ENCODE peak calls at places on chromosomes 7 and 10, in nine cellular contexts. One of them, this sample, is unnamed.

GRCh38 chr10:130439796-130440195 is 303.6 kb downstream of the GLRX3 start:
- DNase-seq in H1: peak; percentile 33
- DNase-seq in GM12878: no peak
- DNase-seq in HCT116: no peak
- DNase-seq in A549: no peak
- DNase-seq in NB4: no peak
- DNase-seq in WTC11: no peak
- DNase-seq in HepG2: no peak
- DNase-seq in K562: no peak
- DNase-seq in this sample: no peak

GRCh38 chr7:140640727-140641531 is at the start of gene DENND2A:
- DNase-seq in WTC11: peak; percentile 80
- DNase-seq in GM12878: no peak
- DNase-seq in A549: no peak
- DNase-seq in HepG2: no peak
- DNase-seq in K562: peak; percentile 56
- DNase-seq in H1: peak; percentile 86
- DNase-seq in NB4: peak; percentile 41
- DNase-seq in HCT116: no peak
- DNase-seq in this sample: peak; percentile 20

GRCh38 chr7:102063736-102064135 is 222.9 kb upstream of the SH2B2 start:
- DNase-seq in HepG2: no peak
- DNase-seq in H1: peak; percentile 76
- DNase-seq in A549: peak; percentile 86
- DNase-seq in WTC11: peak; percentile 76
- DNase-seq in NB4: no peak
- DNase-seq in HCT116: peak; percentile 80
- DNase-seq in GM12878: no peak
- DNase-seq in K562: peak; percentile 72
- DNase-seq in this sample: no peak

GRCh38 chr10:103676851-103677417 is 178.4 kb downstream of the SH3PXD2A start:
- DNase-seq in A549: no peak
- DNase-seq in HepG2: no peak
- DNase-seq in HCT116: no peak
- DNase-seq in K562: no peak
- DNase-seq in H1: no peak
- DNase-seq in GM12878: no peak
- DNase-seq in NB4: no peak
- DNase-seq in WTC11: no peak
- DNase-seq in this sample: no peak

GRCh38 chr7:150784954-150785353 is 15.2 kb downstream of the TMEM176B start:
- DNase-seq in WTC11: no peak
- DNase-seq in K562: peak; percentile 3
- DNase-seq in GM12878: no peak
- DNase-seq in A549: no peak
- DNase-seq in HCT116: no peak
- DNase-seq in NB4: no peak
- DNase-seq in HepG2: no peak
- DNase-seq in H1: no peak
- DNase-seq in this sample: no peak

GRCh38 chr7:156497776-156498509 is 142.6 kb upstream of the RNF32 start:
- DNase-seq in NB4: no peak
- DNase-seq in A549: no peak
- DNase-seq in HCT116: no peak
- DNase-seq in WTC11: no peak
- DNase-seq in K562: no peak
- DNase-seq in H1: no peak
- DNase-seq in GM12878: no peak
- DNase-seq in HepG2: no peak
- DNase-seq in this sample: no peak

GRCh38 chr7:130409067-130409721 is 28.9 kb downstream of the CPA1 start:
- DNase-seq in HCT116: no peak
- DNase-seq in HepG2: no peak
- DNase-seq in H1: no peak
- DNase-seq in WTC11: no peak
- DNase-seq in A549: no peak
- DNase-seq in NB4: no peak
- DNase-seq in K562: no peak
- DNase-seq in GM12878: no peak
- DNase-seq in this sample: peak; percentile 29

GRCh38 chr7:123727071-123727837 is 21.5 kb downstream of the WASL start:
- DNase-seq in K562: no peak
- DNase-seq in HCT116: no peak
- DNase-seq in WTC11: no peak
- DNase-seq in A549: peak; percentile 57
- DNase-seq in GM12878: no peak
- DNase-seq in NB4: peak; percentile 49
- DNase-seq in H1: no peak
- DNase-seq in HepG2: peak; percentile 53
- DNase-seq in this sample: peak; percentile 79

GRCh38 chr7:30237271-30237695 is 47.1 kb upstream of the ZNRF2 start:
- DNase-seq in HepG2: no peak
- DNase-seq in HCT116: no peak
- DNase-seq in GM12878: no peak
- DNase-seq in NB4: no peak
- DNase-seq in H1: no peak
- DNase-seq in WTC11: no peak
- DNase-seq in A549: no peak
- DNase-seq in K562: no peak
- DNase-seq in this sample: no peak

GRCh38 chr10:118874171-118874570 is 119.4 kb upstream of the CACUL1 start:
- DNase-seq in HepG2: no peak
- DNase-seq in GM12878: no peak
- DNase-seq in A549: no peak
- DNase-seq in NB4: no peak
- DNase-seq in K562: no peak
- DNase-seq in WTC11: no peak
- DNase-seq in H1: no peak
- DNase-seq in HCT116: no peak
- DNase-seq in this sample: no peak

GRCh38 chr10:37067576-37067975 is 57.8 kb upstream of the ANKRD30A start:
- DNase-seq in HCT116: no peak
- DNase-seq in HepG2: no peak
- DNase-seq in K562: no peak
- DNase-seq in NB4: peak; percentile 50
- DNase-seq in GM12878: no peak
- DNase-seq in WTC11: no peak
- DNase-seq in A549: peak; percentile 25
- DNase-seq in H1: no peak
- DNase-seq in this sample: no peak

GRCh38 chr7:19621740-19622139 is 87.1 kb downstream of the POLR1F start:
- DNase-seq in K562: no peak
- DNase-seq in A549: no peak
- DNase-seq in GM12878: no peak
- DNase-seq in H1: no peak
- DNase-seq in NB4: no peak
- DNase-seq in HepG2: no peak
- DNase-seq in WTC11: no peak
- DNase-seq in HCT116: peak; percentile 24
- DNase-seq in this sample: no peak

GRCh38 chr10:51804861-51805260 is 105.5 kb upstream of the CSTF2T start:
- DNase-seq in HCT116: no peak
- DNase-seq in WTC11: no peak
- DNase-seq in NB4: no peak
- DNase-seq in K562: no peak
- DNase-seq in HepG2: no peak
- DNase-seq in H1: no peak
- DNase-seq in A549: no peak
- DNase-seq in GM12878: no peak
- DNase-seq in this sample: peak; percentile 6

GRCh38 chr7:80334185-80334584 is 177.7 kb downstream of the GNAT3 start:
- DNase-seq in GM12878: no peak
- DNase-seq in NB4: no peak
- DNase-seq in H1: no peak
- DNase-seq in K562: no peak
- DNase-seq in HepG2: no peak
- DNase-seq in A549: no peak
- DNase-seq in WTC11: no peak
- DNase-seq in HCT116: no peak
- DNase-seq in this sample: no peak

GRCh38 chr7:114047889-114048288 is 129.1 kb upstream of the PPP1R3A start:
- DNase-seq in HCT116: no peak
- DNase-seq in NB4: peak; percentile 38
- DNase-seq in HepG2: no peak
- DNase-seq in A549: no peak
- DNase-seq in WTC11: no peak
- DNase-seq in GM12878: no peak
- DNase-seq in K562: no peak
- DNase-seq in H1: no peak
- DNase-seq in this sample: no peak

GRCh38 chr10:69130251-69130650 is 6.3 kb downstream of the VPS26A start:
- DNase-seq in A549: no peak
- DNase-seq in HCT116: no peak
- DNase-seq in GM12878: no peak
- DNase-seq in WTC11: no peak
- DNase-seq in H1: no peak
- DNase-seq in K562: no peak
- DNase-seq in NB4: no peak
- DNase-seq in HepG2: no peak
- DNase-seq in this sample: no peak
- TF ChIP-seq MAX in A549: no peak
- TF ChIP-seq MAX in HCT116: no peak
- TF ChIP-seq MAX in GM12878: no peak
- TF ChIP-seq MAX in WTC11: no peak
- TF ChIP-seq MAX in H1: no peak
- TF ChIP-seq MAX in K562: no peak
- TF ChIP-seq MAX in NB4: no peak
- TF ChIP-seq MAX in HepG2: no peak
- TF ChIP-seq MAX in this sample: no peak

DNA sequence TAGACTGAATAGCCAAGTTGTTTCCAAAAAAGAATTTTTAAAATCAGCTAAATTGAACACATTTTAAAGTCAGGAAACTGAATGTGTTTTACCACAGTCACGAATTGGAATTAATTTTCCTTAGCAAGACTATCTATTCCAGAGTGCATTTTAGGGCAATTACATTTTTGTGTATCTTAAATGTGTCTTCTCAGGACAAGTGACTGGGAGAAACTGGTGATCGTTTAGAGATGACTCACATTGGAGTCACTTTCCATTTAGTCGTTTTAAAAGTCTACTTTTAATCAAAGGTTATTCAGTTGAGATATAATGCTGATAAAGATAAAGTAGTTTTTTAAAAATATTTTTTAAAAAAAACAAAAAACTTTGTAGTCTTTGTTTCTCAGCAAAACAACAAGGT is 191.7 kb upstream of the SLC26A5 start:
- DNase-seq in A549: no peak
- DNase-seq in WTC11: no peak
- DNase-seq in H1: no peak
- DNase-seq in NB4: no peak
- DNase-seq in HCT116: no peak
- DNase-seq in GM12878: no peak
- DNase-seq in HepG2: no peak
- DNase-seq in K562: no peak
- DNase-seq in this sample: peak; percentile 23
- TF ChIP-seq MAX in A549: no peak
- TF ChIP-seq MAX in WTC11: no peak
- TF ChIP-seq MAX in H1: no peak
- TF ChIP-seq MAX in NB4: no peak
- TF ChIP-seq MAX in HCT116: no peak
- TF ChIP-seq MAX in GM12878: no peak
- TF ChIP-seq MAX in HepG2: no peak
- TF ChIP-seq MAX in K562: no peak
- TF ChIP-seq MAX in this sample: no peak

GRCh38 chr10:97149065-97149680 is 36.6 kb downstream of the SLIT1 start:
- DNase-seq in HCT116: no peak
- DNase-seq in H1: no peak
- DNase-seq in A549: no peak
- DNase-seq in WTC11: no peak
- DNase-seq in NB4: no peak
- DNase-seq in HepG2: no peak
- DNase-seq in GM12878: no peak
- DNase-seq in K562: no peak
- DNase-seq in this sample: no peak
- TF ChIP-seq MAX in HCT116: no peak
- TF ChIP-seq MAX in H1: no peak
- TF ChIP-seq MAX in A549: no peak
- TF ChIP-seq MAX in WTC11: no peak
- TF ChIP-seq MAX in NB4: no peak
- TF ChIP-seq MAX in HepG2: no peak
- TF ChIP-seq MAX in GM12878: no peak
- TF ChIP-seq MAX in K562: no peak
- TF ChIP-seq MAX in this sample: no peak

GRCh38 chr7:4132221-4132620 is 549.9 kb upstream of the FOXK1 start:
- DNase-seq in WTC11: no peak
- DNase-seq in HepG2: no peak
- DNase-seq in H1: no peak
- DNase-seq in K562: no peak
- DNase-seq in NB4: no peak
- DNase-seq in GM12878: no peak
- DNase-seq in A549: no peak
- DNase-seq in HCT116: no peak
- DNase-seq in this sample: no peak

GRCh38 chr7:4131043-4131442 is 551.1 kb upstream of the FOXK1 start:
- DNase-seq in NB4: no peak
- DNase-seq in GM12878: no peak
- DNase-seq in K562: no peak
- DNase-seq in HepG2: no peak
- DNase-seq in H1: no peak
- DNase-seq in WTC11: peak; percentile 51
- DNase-seq in A549: no peak
- DNase-seq in HCT116: no peak
- DNase-seq in this sample: no peak

GRCh38 chr7:4128161-4128560 is 553.9 kb upstream of the FOXK1 start:
- DNase-seq in H1: no peak
- DNase-seq in K562: no peak
- DNase-seq in A549: no peak
- DNase-seq in HepG2: no peak
- DNase-seq in GM12878: no peak
- DNase-seq in NB4: no peak
- DNase-seq in HCT116: no peak
- DNase-seq in WTC11: no peak
- DNase-seq in this sample: no peak

GRCh38 chr7:4133491-4134044 is 548.5 kb upstream of the FOXK1 start:
- DNase-seq in WTC11: no peak
- DNase-seq in H1: no peak
- DNase-seq in HepG2: no peak
- DNase-seq in K562: no peak
- DNase-seq in HCT116: no peak
- DNase-seq in A549: no peak
- DNase-seq in GM12878: no peak
- DNase-seq in NB4: no peak
- DNase-seq in this sample: no peak

DNA sequence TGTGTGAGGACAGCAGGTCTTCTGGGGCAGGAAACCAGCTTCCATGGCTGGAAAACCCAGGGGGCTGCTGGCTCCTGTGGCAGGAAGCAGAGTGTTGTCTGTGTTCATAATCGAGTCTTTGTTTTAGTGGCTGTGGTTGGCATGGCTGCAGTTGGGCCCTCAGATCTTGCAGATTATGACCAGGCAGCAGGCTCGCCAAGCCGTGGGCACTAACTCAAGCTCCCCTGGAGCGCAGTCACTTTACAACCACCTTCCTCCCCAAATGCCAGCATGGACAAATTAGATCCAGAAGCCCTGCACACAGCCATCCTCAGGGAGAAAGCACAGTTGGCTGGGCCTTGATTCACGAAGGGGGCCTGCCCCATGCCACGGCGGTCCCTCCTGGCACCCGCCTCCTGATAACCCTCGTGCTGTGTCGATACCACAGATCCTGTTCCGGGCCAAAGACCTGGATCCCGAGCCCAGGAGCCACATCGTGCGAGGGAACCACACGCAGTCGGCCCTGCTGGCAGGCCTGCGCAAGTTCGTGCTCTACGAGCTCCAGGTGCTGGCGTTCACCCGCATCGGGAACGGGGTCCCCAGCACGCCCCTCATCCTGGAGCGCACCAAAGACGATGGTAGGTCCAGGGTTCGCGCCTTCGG is 552.5 kb upstream of the FOXK1 start:
- DNase-seq in HepG2: no peak
- DNase-seq in H1: no peak
- DNase-seq in HCT116: no peak
- DNase-seq in A549: no peak
- DNase-seq in NB4: no peak
- DNase-seq in K562: no peak
- DNase-seq in GM12878: no peak
- DNase-seq in WTC11: no peak
- DNase-seq in this sample: peak; percentile 36
- TF ChIP-seq MAX in HepG2: no peak
- TF ChIP-seq MAX in H1: no peak
- TF ChIP-seq MAX in HCT116: no peak
- TF ChIP-seq MAX in A549: no peak
- TF ChIP-seq MAX in NB4: no peak
- TF ChIP-seq MAX in K562: no peak
- TF ChIP-seq MAX in GM12878: no peak
- TF ChIP-seq MAX in WTC11: no peak
- TF ChIP-seq MAX in this sample: no peak

This sample was measured in endothelial cell of umbilical vein.